ENCODE peak calls at places on chromosomes 13 and 19, in six cellular contexts. M, W, I, P, V and Y are unnamed samples.

GRCh38 chr19:49447485-49448431 is 3.9 kb downstream of the PIH1D1 start:
- DNase-seq in V (peak), W (no peak), I (no peak), P (peak), M (peak), Y (no peak)

GRCh38 chr13:23715762-23716235 is 145.6 kb downstream of the TNFRSF19 start:
- DNase-seq in V (no peak), I (no peak), W (peak), P (no peak), M (no peak), Y (peak)

GRCh38 chr19:49335071-49335783 is at the start of gene CD37:
- DNase-seq in V (no peak), P (no peak), M (no peak), W (no peak), I (no peak), Y (peak)

GRCh38 chr13:110438776-110439175 is 122.7 kb downstream of the RAB20 start:
- DNase-seq in I (no peak), V (no peak), W (no peak), M (no peak), P (no peak), Y (no peak)

GRCh38 chr19:52592301-52592700 is 22.2 kb downstream of the ZNF701 start:
- DNase-seq in M (no peak), W (no peak), I (no peak), P (no peak), V (no peak), Y (no peak)

GRCh38 chr13:33846306-33847062 is 28.5 kb downstream of the RFC3 start:
- DNase-seq in M (no peak), V (no peak), P (no peak), W (no peak), I (no peak), Y (no peak)

GRCh38 chr19:6801397-6802086 is 29.0 kb downstream of the VAV1 start:
- DNase-seq in I (peak), M (peak), W (no peak), P (peak), V (no peak), Y (peak)

GRCh38 chr19:28553005-28553404 is 659.9 kb downstream of the UQCRFS1 start:
- DNase-seq in P (no peak), I (no peak), W (no peak), V (no peak), M (no peak), Y (no peak)

GRCh38 chr19:10896851-10897526 is 25.6 kb downstream of the CARM1 start:
- DNase-seq in W (no peak), I (no peak), P (no peak), M (no peak), V (peak), Y (no peak)

GRCh38 chr19:4861147-4861546 is 6.3 kb downstream of the PLIN3 start:
- DNase-seq in I (no peak), M (no peak), P (no peak), V (no peak), W (no peak), Y (no peak)

GRCh38 chr13:40922437-40923040 is 96.6 kb downstream of the ELF1 start:
- DNase-seq in V (no peak), M (peak), W (no peak), P (peak), I (no peak), Y (no peak)

GRCh38 chr19:10201176-10201575 is 6.4 kb upstream of the DNMT1 start:
- DNase-seq in V (no peak), P (no peak), W (no peak), I (no peak), M (no peak), Y (no peak)

GRCh38 chr13:36815069-36815468 is 4.0 kb upstream of the RFXAP start:
- DNase-seq in V (no peak), I (no peak), M (no peak), W (no peak), P (no peak), Y (no peak)

GRCh38 chr13:41465215-41465907 is 8.0 kb downstream of the RGCC start:
- DNase-seq in P (no peak), I (peak), V (peak), W (no peak), M (peak), Y (peak)

GRCh38 chr19:2478324-2478755 is 2.4 kb downstream of the GADD45B start:
- DNase-seq in W (no peak), M (peak), P (peak), V (peak), I (peak), Y (no peak)
- TF ChIP-seq CTCF in W (no peak), M (no peak), P (peak), V (no peak), I (no peak), Y (no peak)

GRCh38 chr19:17515408-17516149 is 4.1 kb downstream of the PGLS start:
- DNase-seq in M (no peak), W (no peak), P (no peak), V (no peak), I (no peak), Y (no peak)

GRCh38 chr19:17512574-17512939 is 1.1 kb downstream of the PGLS start:
- DNase-seq in I (no peak), W (no peak), V (no peak), M (no peak), P (no peak), Y (no peak)

GRCh38 chr19:17510220-17510993 is 1.0 kb upstream of the PGLS start:
- DNase-seq in P (no peak), V (no peak), M (no peak), W (no peak), I (no peak), Y (no peak)

GRCh38 chr19:17513801-17514200 is 2.4 kb downstream of the PGLS start:
- DNase-seq in I (peak), W (no peak), M (no peak), P (no peak), V (no peak), Y (no peak)

DNA sequence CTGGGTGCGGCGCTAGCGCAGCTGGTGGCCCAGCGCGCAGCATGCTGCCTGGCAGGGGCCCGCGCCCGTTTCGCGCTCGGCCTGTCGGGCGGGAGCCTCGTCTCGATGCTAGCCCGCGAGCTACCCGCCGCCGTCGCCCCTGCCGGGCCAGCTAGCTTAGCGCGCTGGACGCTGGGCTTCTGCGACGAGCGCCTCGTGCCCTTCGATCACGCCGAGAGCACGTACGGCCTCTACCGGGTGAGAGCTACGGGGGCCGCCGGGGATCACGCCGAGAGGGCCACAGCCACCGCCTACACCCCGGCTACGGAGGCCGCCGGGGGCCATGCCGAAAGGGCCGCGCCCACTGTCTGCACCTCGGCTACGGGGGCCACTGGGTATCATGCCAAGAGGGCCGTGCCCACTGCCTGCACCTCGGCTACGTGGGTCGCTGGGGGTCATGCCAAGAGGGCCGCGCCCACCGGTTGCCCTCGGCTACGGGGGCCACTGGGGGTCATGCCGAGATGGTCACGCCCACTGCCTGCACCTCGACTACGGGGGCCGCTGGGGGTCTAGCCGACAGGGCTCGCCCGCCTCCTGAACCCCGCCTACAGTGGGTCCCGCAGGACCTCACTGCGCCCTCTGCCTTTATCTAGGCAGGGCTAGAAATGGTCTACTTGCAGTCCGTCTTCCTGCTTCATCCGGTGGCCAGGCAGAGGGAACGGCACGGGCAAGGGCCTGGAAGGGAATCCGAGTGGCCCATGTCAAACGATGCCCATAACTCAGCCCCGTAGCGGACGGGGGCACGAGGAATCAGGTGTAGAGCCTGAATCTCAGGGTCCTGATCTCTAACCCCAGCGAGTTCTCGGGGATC is 500 bp downstream of the PGLS start:
- DNase-seq in I (peak), P (peak), V (peak), W (peak), M (peak), Y (peak)
- TF ChIP-seq CTCF in I (no peak), P (peak), V (no peak), W (no peak), M (peak), Y (peak)

DNA sequence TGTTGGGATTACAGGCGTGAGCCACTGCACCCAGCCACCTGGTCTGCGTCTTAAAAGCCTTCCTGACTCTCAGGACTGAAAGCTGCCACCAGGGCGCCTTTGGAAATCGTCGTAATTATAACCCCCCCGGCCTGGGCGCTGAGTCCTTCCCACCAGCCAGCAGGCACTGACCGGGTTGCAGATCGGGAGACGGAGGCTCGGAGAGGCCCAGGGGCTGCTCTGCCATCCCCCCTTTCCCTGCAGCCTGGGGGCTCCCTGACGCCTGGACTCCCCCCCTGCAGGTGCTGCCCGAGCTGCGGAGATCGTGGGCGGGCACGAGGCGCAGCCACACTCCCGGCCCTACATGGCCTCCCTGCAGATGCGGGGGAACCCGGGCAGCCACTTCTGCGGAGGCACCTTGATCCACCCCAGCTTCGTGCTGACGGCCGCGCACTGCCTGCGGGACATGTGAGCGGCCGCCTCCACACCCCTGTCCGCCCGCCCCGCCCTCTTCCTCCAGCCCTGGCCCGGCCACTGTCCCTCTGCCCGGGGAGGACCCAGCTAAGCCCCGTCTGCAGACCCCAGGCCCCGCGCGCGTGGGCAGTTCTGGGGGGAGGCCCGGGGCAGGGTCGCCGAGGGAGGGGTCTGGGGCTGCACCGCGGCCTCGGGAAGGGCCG is 2.5 kb downstream of the PRTN3 start:
- DNase-seq in M (peak), V (no peak), I (no peak), P (no peak), W (peak), Y (no peak)
- TF ChIP-seq CTCF in M (no peak), V (no peak), I (no peak), P (no peak), W (no peak), Y (no peak)

GRCh38 chr13:73548444-73548843 is 489.6 kb downstream of the KLF5 start:
- DNase-seq in P (no peak), M (no peak), I (no peak), V (no peak), W (no peak), Y (no peak)

GRCh38 chr13:73549717-73550116 is 490.9 kb downstream of the KLF5 start:
- DNase-seq in V (no peak), P (no peak), I (no peak), M (no peak), W (no peak), Y (no peak)

GRCh38 chr13:73542446-73542845 is 483.6 kb downstream of the KLF5 start:
- DNase-seq in M (no peak), P (no peak), I (no peak), W (no peak), V (no peak), Y (no peak)

GRCh38 chr13:73547239-73547638 is 488.4 kb downstream of the KLF5 start:
- DNase-seq in I (no peak), P (no peak), W (no peak), V (no peak), M (no peak), Y (no peak)

DNA sequence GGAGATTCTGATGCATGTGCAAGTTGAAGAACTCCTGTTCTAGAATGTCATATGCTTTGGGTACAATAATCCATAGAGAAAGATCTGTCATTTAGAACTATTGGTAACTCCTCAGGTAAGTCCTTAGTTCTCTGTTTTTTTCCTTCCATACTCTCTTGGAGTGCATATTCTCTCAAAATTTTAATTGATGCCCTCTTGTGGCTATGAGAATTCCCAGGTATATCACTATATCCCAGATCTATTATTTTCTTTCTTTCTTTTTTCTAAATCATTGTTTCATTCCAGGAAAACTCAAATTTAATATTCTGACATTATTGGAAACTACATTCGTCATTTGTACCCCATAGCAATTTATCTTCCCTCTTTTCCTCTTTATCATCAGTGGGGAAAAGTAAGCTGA is 485.4 kb downstream of the KLF5 start:
- DNase-seq in P (no peak), V (no peak), I (no peak), W (no peak), M (no peak), Y (no peak)
- TF ChIP-seq CTCF in P (no peak), V (peak), I (no peak), W (no peak), M (no peak), Y (no peak)

GRCh38 chr13:49517461-49517860 is 21.7 kb downstream of the PHF11 start:
- DNase-seq in I (no peak), V (no peak), W (peak), P (no peak), M (no peak), Y (no peak)
- TF ChIP-seq CTCF in I (peak), V (peak), W (peak), P (no peak), M (no peak), Y (no peak)